ENCODE peak calls at places on chromosomes 12 and 14, in nine cellular contexts. E is COR-L47; C is NCI-H524; R is fibroblast of gingiva; F is D341Med; B is HTR-8/SVneo; S is germinal center; K is stimulated activated CD4-positive, alpha-beta T cell treated with anti-CD3 and anti-CD28 coated beads, Interleukin-1b, Interleukin-23, amount 100 ng/mL, for 24 hours; O is vagina. T is an unnamed sample.

GRCh38 chr12:3598896-3599295 is 107.9 kb downstream of the PRMT8 start:
- DNase-seq in K (no peak), B (no peak), S (no peak), R (no peak), O (no peak), C (no peak), F (no peak), E (no peak), T (no peak)

GRCh38 chr12:53169644-53170043 is 10.9 kb upstream of the ZNF740 start:
- DNase-seq in C (no peak), R (no peak), S (no peak), K (no peak), O (no peak), B (no peak), E (no peak), F (no peak), T (no peak)

GRCh38 chr12:131893605-131894312 is 663 bp upstream of the ULK1 start:
- DNase-seq in E (no peak), F (no peak), S (no peak), B (no peak), K (no peak), R (peak; percentile 10), O (no peak), C (no peak), T (no peak)

GRCh38 chr14:97697772-97698171 is 900.6 kb downstream of the VRK1 start:
- DNase-seq in K (no peak), B (no peak), F (no peak), C (no peak), R (no peak), E (no peak), S (no peak), O (no peak), T (no peak)

GRCh38 chr14:50225067-50225973 is 6.1 kb downstream of the SOS2 start:
- DNase-seq in C (no peak), F (no peak), R (peak; percentile 90), K (no peak), S (no peak), O (no peak), B (peak; percentile 50), E (no peak), T (no peak)

GRCh38 chr12:54028324-54029201 is at the start of gene HOXC6:
- DNase-seq in F (no peak), K (no peak), E (no peak), R (no peak), B (no peak), S (peak; percentile 62), O (no peak), C (peak; percentile 40), T (no peak)

GRCh38 chr12:47164730-47165439 is 85.1 kb upstream of the AMIGO2 start:
- DNase-seq in S (no peak), F (no peak), R (peak; percentile 81), E (no peak), K (no peak), O (no peak), C (no peak), B (no peak), T (no peak)

GRCh38 chr12:45988259-45988658 is 2.1 kb downstream of the SCAF11 start:
- DNase-seq in O (no peak), F (no peak), S (no peak), R (peak; percentile 34), C (no peak), B (no peak), E (no peak), K (no peak), T (no peak)

GRCh38 chr12:109385339-109386078 is 37.8 kb downstream of the MYO1H start:
- DNase-seq in K (no peak), C (peak; percentile 51), B (peak; percentile 53), O (no peak), R (peak; percentile 66), S (peak; percentile 10), F (peak; percentile 52), E (peak; percentile 62), T (peak; percentile 51)

GRCh38 chr12:130752692-130753230 is 36.7 kb upstream of the RIMBP2 start:
- DNase-seq in C (peak; percentile 73), R (no peak), S (no peak), K (no peak), B (no peak), E (no peak), O (no peak), F (no peak), T (no peak)

GRCh38 chr14:57390806-57391562 is 598 bp downstream of the NAA30 start:
- DNase-seq in O (no peak), C (peak; percentile 60), F (peak; percentile 66), K (no peak), R (peak; percentile 34), B (peak; percentile 60), S (peak; percentile 29), E (peak; percentile 29), T (no peak)

GRCh38 chr14:34324363-34324795 is 137.7 kb downstream of the SPTSSA start:
- DNase-seq in F (peak; percentile 53), E (peak; percentile 24), K (no peak), C (peak; percentile 72), O (no peak), S (peak; percentile 32), R (no peak), B (peak; percentile 22), T (peak; percentile 27)

GRCh38 chr14:29800961-29801360 is 126.7 kb downstream of the PRKD1 start:
- DNase-seq in B (no peak), O (no peak), F (no peak), K (no peak), C (no peak), R (no peak), E (no peak), S (no peak), T (no peak)

GRCh38 chr14:105273062-105273461 is 24.7 kb downstream of the BTBD6 start:
- DNase-seq in F (no peak), S (no peak), B (no peak), R (no peak), E (no peak), K (no peak), O (no peak), C (no peak), T (no peak)

GRCh38 chr14:77113644-77114043 is 15.6 kb downstream of the CIPC start:
- DNase-seq in E (no peak), S (no peak), R (no peak), B (no peak), F (no peak), O (no peak), K (no peak), C (no peak), T (no peak)

GRCh38 chr12:23750923-23751322 is 198.5 kb downstream of the SOX5 start:
- DNase-seq in F (no peak), S (no peak), O (no peak), E (no peak), B (no peak), R (no peak), C (no peak), K (no peak), T (no peak)

GRCh38 chr14:72444701-72445100 is 449.2 kb downstream of the DPF3 start:
- DNase-seq in C (peak; percentile 69), B (no peak), S (no peak), O (no peak), E (peak; percentile 1), F (no peak), R (no peak), K (no peak), T (no peak)

GRCh38 chr12:12985817-12986408 is 14.2 kb downstream of the HEBP1 start:
- DNase-seq in R (no peak), C (peak; percentile 29), K (no peak), O (no peak), E (no peak), F (peak; percentile 65), B (no peak), S (no peak), T (peak; percentile 13)

GRCh38 chr12:112239881-112240280 is 114.5 kb downstream of the TRAFD1 start:
- DNase-seq in O (no peak), S (no peak), E (no peak), R (no peak), C (no peak), F (no peak), B (no peak), K (no peak), T (no peak)

GRCh38 chr14:60565211-60565610 is 56.3 kb downstream of the SIX6 start:
- DNase-seq in F (no peak), O (no peak), R (peak; percentile 91), E (no peak), K (no peak), C (no peak), S (no peak), B (no peak), T (no peak)

GRCh38 chr12:13559318-13559978 is 362.9 kb downstream of the EMP1 start:
- DNase-seq in O (no peak), F (no peak), E (peak; percentile 34), K (no peak), R (no peak), B (no peak), S (no peak), C (no peak), T (peak; percentile 86)

GRCh38 chr14:58637040-58637390 is 747 bp upstream of the DACT1 start:
- DNase-seq in B (peak; percentile 54), R (peak; percentile 57), S (peak; percentile 6), C (peak; percentile 86), F (no peak), K (no peak), O (no peak), E (no peak), T (no peak)

GRCh38 chr12:49342914-49343731 is 3.6 kb upstream of the DNAJC22 start:
- DNase-seq in C (peak; percentile 72), B (no peak), R (no peak), S (no peak), F (no peak), K (no peak), E (peak; percentile 59), O (peak; percentile 86), T (no peak)

GRCh38 chr12:121175383-121176119 is 34.4 kb upstream of the P2RX4 start:
- DNase-seq in B (no peak), K (no peak), C (no peak), R (no peak), E (no peak), O (peak; percentile 92), F (no peak), S (peak; percentile 67), T (no peak)

GRCh38 chr12:53725824-53726223 is 1.4 kb downstream of the CALCOCO1 start:
- DNase-seq in R (no peak), F (no peak), S (no peak), B (no peak), O (no peak), C (no peak), E (no peak), K (no peak), T (no peak)

GRCh38 chr12:16524378-16524777 is 81.6 kb downstream of the LMO3 start:
- DNase-seq in S (no peak), O (no peak), E (no peak), F (no peak), K (no peak), B (no peak), C (no peak), R (no peak), T (peak; percentile 8)

GRCh38 chr12:49777341-49777740 is 36.0 kb downstream of the TMBIM6 start:
- DNase-seq in R (no peak), C (no peak), B (no peak), E (no peak), F (no peak), S (no peak), K (no peak), O (no peak), T (no peak)

GRCh38 chr12:12542964-12543363 is 19.7 kb downstream of the DUSP16 start:
- DNase-seq in K (no peak), F (no peak), B (no peak), R (no peak), C (no peak), O (no peak), S (no peak), E (no peak), T (no peak)

GRCh38 chr12:77894548-77894947 is 63.9 kb downstream of the NAV3 start:
- DNase-seq in R (no peak), F (no peak), K (no peak), S (no peak), E (no peak), C (no peak), B (no peak), O (no peak), T (no peak)

GRCh38 chr12:106974525-106974924 is 12.4 kb downstream of the MTERF2 start:
- DNase-seq in C (no peak), F (no peak), S (peak; percentile 27), B (no peak), R (no peak), O (no peak), E (no peak), K (no peak), T (no peak)

GRCh38 chr12:52041695-52042123 is 9.5 kb upstream of the NR4A1 start:
- DNase-seq in O (no peak), R (peak; percentile 61), B (no peak), C (no peak), S (peak; percentile 75), F (no peak), K (no peak), E (no peak), T (no peak)